ENCODE peak calls at places on chromosomes 5 and 9, in eight cellular contexts. H, I, S, X, N, Q, Y and U are unnamed samples.

GRCh38 chr5:12934722-12935121 is 1009.8 kb downstream of the DNAH5 start:
- DNase-seq in Y (no peak), X (no peak), I (no peak), H (no peak), Q (no peak), N (no peak), S (no peak), U (no peak)

GRCh38 chr9:84542554-84542953 is 127.0 kb upstream of the NTRK2 start:
- DNase-seq in Y (no peak), N (no peak), X (no peak), H (no peak), I (no peak), Q (no peak), S (no peak), U (no peak)

GRCh38 chr9:1057910-1058309 is 7.8 kb downstream of the DMRT2 start:
- DNase-seq in X (no peak), S (no peak), Y (no peak), H (no peak), Q (no peak), N (no peak), I (no peak), U (no peak)

GRCh38 chr5:53179681-53180080 is 70.1 kb upstream of the MOCS2 start:
- DNase-seq in I (no peak), Y (no peak), S (no peak), Q (no peak), N (no peak), H (no peak), X (no peak), U (no peak)

GRCh38 chr9:3241290-3241689 is 284.5 kb downstream of the RFX3 start:
- DNase-seq in Y (no peak), H (no peak), N (no peak), S (no peak), I (no peak), X (no peak), Q (peak; percentile 21), U (no peak)

GRCh38 chr9:14343948-14344547 is 30.1 kb upstream of the NFIB start:
- DNase-seq in I (peak; percentile 71), Y (no peak), Q (no peak), H (no peak), N (no peak), X (no peak), S (no peak), U (no peak)

GRCh38 chr5:123454236-123454911 is 31.2 kb upstream of the CEP120 start:
- DNase-seq in I (no peak), S (no peak), H (no peak), X (no peak), Q (peak; percentile 33), Y (no peak), N (no peak), U (no peak)

GRCh38 chr5:140295414-140295813 is 7.5 kb downstream of the PFDN1 start:
- DNase-seq in S (no peak), I (no peak), N (no peak), X (no peak), Q (peak; percentile 95), Y (no peak), H (no peak), U (no peak)

GRCh38 chr5:88729476-88730182 is 153.4 kb downstream of the MEF2C start:
- DNase-seq in Q (peak; percentile 86), I (no peak), X (no peak), H (peak; percentile 54), Y (peak; percentile 58), N (peak; percentile 8), S (peak; percentile 38), U (peak; percentile 35)

GRCh38 chr9:117516676-117517632 is 102.1 kb upstream of the ASTN2 start:
- DNase-seq in X (no peak), I (no peak), H (no peak), Y (no peak), N (no peak), Q (no peak), S (no peak), U (no peak)

GRCh38 chr9:136978073-136978864 is 965 bp downstream of the PTGDS start:
- DNase-seq in X (peak; percentile 90), Q (peak; percentile 76), H (peak; percentile 46), S (peak; percentile 66), N (peak; percentile 63), I (peak; percentile 91), Y (peak; percentile 73), U (peak; percentile 83)

GRCh38 chr5:12399868-12400267 is 495.6 kb upstream of the CTNND2 start:
- DNase-seq in H (no peak), N (no peak), Y (no peak), I (no peak), X (no peak), S (no peak), Q (no peak), U (no peak)

GRCh38 chr5:8825161-8825757 is 720.6 kb downstream of the SEMA5A start:
- DNase-seq in Q (peak; percentile 11), X (no peak), H (no peak), I (no peak), Y (no peak), N (no peak), S (no peak), U (no peak)

GRCh38 chr9:137219757-137220316 is 2.2 kb downstream of the RNF208 start:
- DNase-seq in N (no peak), Y (no peak), X (no peak), I (no peak), S (no peak), H (no peak), Q (no peak), U (no peak)

GRCh38 chr5:172078027-172078426 is 71.6 kb upstream of the FBXW11 start:
- DNase-seq in Y (no peak), H (no peak), I (no peak), N (no peak), S (no peak), Q (no peak), X (no peak), U (no peak)

GRCh38 chr5:172943283-172943841 is 15.9 kb upstream of the RPL26L1 start:
- DNase-seq in I (no peak), N (no peak), Q (peak; percentile 89), X (no peak), Y (no peak), S (no peak), H (no peak), U (no peak)

GRCh38 chr9:2709645-2710101 is 7.6 kb upstream of the KCNV2 start:
- DNase-seq in H (no peak), X (no peak), S (no peak), I (no peak), N (no peak), Y (no peak), Q (no peak), U (no peak)

GRCh38 chr9:130681769-130682489 is 11.7 kb upstream of the EXOSC2 start:
- DNase-seq in I (no peak), N (no peak), H (no peak), Y (peak; percentile 19), X (peak; percentile 75), Q (no peak), S (no peak), U (no peak)

GRCh38 chr5:5348135-5348534 is 74.3 kb upstream of the ICE1 start:
- DNase-seq in I (no peak), N (no peak), Y (no peak), S (no peak), X (no peak), Q (no peak), H (no peak), U (no peak)

GRCh38 chr5:59483971-59484472 is 409.5 kb downstream of the PDE4D start:
- DNase-seq in Q (no peak), N (no peak), Y (no peak), H (no peak), I (no peak), S (no peak), X (no peak), U (no peak)

GRCh38 chr5:2465383-2465782 is 286.1 kb downstream of the IRX2 start:
- DNase-seq in H (no peak), S (no peak), I (no peak), Y (no peak), Q (no peak), N (no peak), X (no peak), U (no peak)